ENCODE peak calls at places on chromosome 14, in eight cellular contexts. J is GM12878, P is transverse colon, Y is HCT116, U is HL-60, I is stomach, V is GM12891, B is breast epithelium. H is an unnamed sample.

GRCh38 chr14:90168425-90169105 is 87.8 kb upstream of the PSMC1 start:
- DNase-seq in J (no peak), P (no peak), Y (no peak), U (no peak), I (no peak), V (no peak), B (no peak), H (no peak)

GRCh38 chr14:91985521-91986255 is 38.2 kb upstream of the FBLN5 start:
- DNase-seq in J (no peak), P (no peak), Y (no peak), U (no peak), I (no peak), V (no peak), B (no peak), H (no peak)

GRCh38 chr14:54147285-54147684 is 190.7 kb upstream of the BMP4 start:
- DNase-seq in J (no peak), P (no peak), Y (no peak), U (no peak), I (no peak), V (no peak), B (no peak), H (no peak)

GRCh38 chr14:53360821-53361220 is 207.7 kb upstream of the DDHD1 start:
- DNase-seq in J (no peak), P (no peak), Y (no peak), U (no peak), I (no peak), V (no peak), B (no peak), H (no peak)

GRCh38 chr14:105214324-105214915 is 33.3 kb upstream of the NUDT14 start:
- DNase-seq in J (no peak), P (no peak), Y (no peak), U (no peak), I (no peak), V (no peak), B (no peak), H (no peak)

GRCh38 chr14:105198588-105198987 is 17.5 kb upstream of the NUDT14 start:
- DNase-seq in J (no peak), P (no peak), Y (no peak), U (no peak), I (no peak), V (no peak), B (no peak), H (no peak)

GRCh38 chr14:92475451-92476187 is 38.0 kb upstream of the RIN3 start:
- DNase-seq in J (no peak), P (peak), Y (no peak), U (peak), I (no peak), V (no peak), B (peak), H (no peak)

GRCh38 chr14:93036652-93037341 is 78.9 kb downstream of the ITPK1 start:
- DNase-seq in J (no peak), P (no peak), Y (no peak), U (no peak), I (no peak), V (no peak), B (no peak), H (no peak)

GRCh38 chr14:51581017-51581881 is 70.5 kb upstream of the FRMD6 start:
- DNase-seq in J (no peak), P (no peak), Y (no peak), U (no peak), I (no peak), V (no peak), B (no peak), H (no peak)

GRCh38 chr14:98952595-98953325 is 319.2 kb downstream of the BCL11B start:
- DNase-seq in J (no peak), P (no peak), Y (peak), U (no peak), I (no peak), V (no peak), B (no peak), H (no peak)

GRCh38 chr14:55713496-55713895 is 133.5 kb downstream of the KTN1 start:
- DNase-seq in J (no peak), P (no peak), Y (no peak), U (peak), I (no peak), V (no peak), B (no peak), H (no peak)

GRCh38 chr14:93032301-93032929 is 83.3 kb downstream of the ITPK1 start:
- DNase-seq in J (no peak), P (no peak), Y (no peak), U (peak), I (no peak), V (no peak), B (no peak), H (no peak)

GRCh38 chr14:94643316-94644101 is 31.3 kb downstream of the SERPINA3 start:
- DNase-seq in J (no peak), P (no peak), Y (no peak), U (no peak), I (no peak), V (no peak), B (no peak), H (no peak)

GRCh38 chr14:23916038-23916437 is 37.5 kb upstream of the DHRS4 start:
- DNase-seq in J (no peak), P (no peak), Y (no peak), U (no peak), I (no peak), V (no peak), B (no peak), H (no peak)

GRCh38 chr14:106347890-106348755 is 821.7 kb downstream of the TMEM121 start:
- DNase-seq in J (no peak), P (no peak), Y (no peak), U (no peak), I (no peak), V (no peak), B (no peak), H (no peak)

GRCh38 chr14:70753518-70753953 is 55.8 kb downstream of the MAP3K9 start:
- DNase-seq in J (no peak), P (no peak), Y (no peak), U (no peak), I (peak), V (no peak), B (no peak), H (no peak)

GRCh38 chr14:50335989-50336391 is 23.9 kb downstream of the DMAC2L start:
- DNase-seq in J (no peak), P (no peak), Y (no peak), U (no peak), I (no peak), V (no peak), B (no peak), H (no peak)

DNA sequence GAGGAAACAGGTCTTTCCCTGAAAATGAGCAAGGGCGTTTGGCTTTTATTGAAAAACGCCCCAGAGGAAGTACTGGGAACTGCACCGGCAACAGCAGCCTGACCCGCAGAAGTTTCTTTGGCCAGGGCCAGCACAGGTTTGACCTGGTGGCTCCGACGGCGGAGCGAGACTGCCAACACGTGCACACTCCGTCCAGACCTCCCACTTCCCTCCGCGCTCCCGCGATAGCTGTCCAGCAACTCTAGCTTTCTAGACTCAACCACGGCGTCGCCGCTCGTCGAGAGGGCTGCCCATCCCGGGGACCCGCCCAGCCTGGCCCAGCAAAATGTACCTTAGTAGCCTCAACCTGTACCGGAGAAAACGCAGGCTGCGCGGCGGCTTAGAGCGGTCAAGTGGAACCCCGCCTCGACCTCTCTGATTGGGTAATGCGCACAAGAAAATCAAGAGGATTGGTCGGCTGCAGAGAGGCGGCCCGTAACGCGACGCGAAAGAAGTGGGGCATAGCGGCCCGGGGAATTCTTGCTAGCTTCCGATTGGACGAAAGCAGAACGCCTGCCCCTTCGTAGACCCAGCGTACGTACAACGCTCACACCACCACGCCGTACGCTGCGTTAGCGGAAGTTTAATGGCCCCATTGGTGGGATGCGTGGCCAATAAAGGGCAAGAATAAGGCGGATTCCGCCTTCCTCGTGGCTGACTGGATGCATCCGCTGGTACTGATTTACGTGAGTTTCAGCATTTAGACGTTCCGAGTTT is at the start of gene WDR89:
- DNase-seq in J (peak), P (peak), Y (peak), U (peak), I (peak), V (peak), B (peak), H (peak)
- TF ChIP-seq POLR2AphosphoS5 in J (peak), P (peak), Y (peak), U (peak), I (peak), V (peak), B (peak), H (peak)

DNA sequence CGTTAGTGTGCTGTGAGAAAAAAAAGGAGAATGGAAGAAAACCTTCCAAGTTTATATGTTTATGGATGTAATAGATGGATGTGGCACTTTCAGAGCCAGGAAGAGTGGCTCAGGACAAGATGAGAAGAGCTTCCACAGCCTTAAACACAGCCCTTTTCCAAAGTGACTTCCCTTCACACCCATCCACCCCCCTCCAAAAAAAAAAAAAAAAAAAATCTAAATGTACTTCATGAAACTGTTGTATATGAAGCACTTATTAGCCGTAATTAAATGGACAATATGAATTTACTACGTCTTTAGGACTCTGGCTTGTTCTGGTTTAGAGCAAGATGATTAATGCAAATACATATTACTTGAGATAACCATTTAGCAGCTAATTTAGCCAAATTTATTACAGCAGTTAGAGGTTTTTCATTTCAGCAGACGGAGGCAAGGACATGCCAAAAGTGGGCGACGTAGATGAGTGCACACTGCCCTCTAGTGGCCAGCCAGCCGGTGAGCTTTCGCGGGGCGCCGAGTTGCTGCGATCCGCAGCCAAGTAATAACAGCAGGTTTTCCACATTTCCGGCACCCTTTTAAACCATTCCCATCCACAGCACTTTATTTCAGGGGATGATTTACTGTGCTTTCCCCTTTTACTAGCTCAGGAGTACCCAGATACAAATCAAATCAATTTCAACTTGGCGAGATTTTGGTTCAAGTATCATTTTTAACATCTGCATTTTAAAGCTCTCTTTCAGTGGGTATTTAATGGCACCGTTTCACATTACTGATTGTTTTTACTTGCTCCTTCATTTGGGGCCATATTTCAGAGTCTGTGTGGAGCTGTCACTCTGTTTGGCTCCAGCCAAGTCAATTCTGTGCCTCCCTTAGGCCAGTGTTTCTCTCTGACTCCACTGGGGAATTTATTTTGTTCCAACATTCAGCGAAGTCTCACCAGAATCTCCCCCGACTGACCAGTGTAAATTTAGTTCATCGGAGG is 158.2 kb downstream of the EGLN3 start:
- DNase-seq in J (peak), P (peak), Y (peak), U (peak), I (peak), V (peak), B (peak), H (peak)
- TF ChIP-seq POLR2AphosphoS5 in J (no peak), P (no peak), Y (no peak), U (no peak), I (no peak), V (no peak), B (no peak), H (no peak)

GRCh38 chr14:86626530-86626929 is 1096.6 kb downstream of the FLRT2 start:
- DNase-seq in J (no peak), P (no peak), Y (no peak), U (no peak), I (no peak), V (no peak), B (no peak), H (no peak)
- TF ChIP-seq POLR2AphosphoS5 in J (no peak), P (no peak), Y (no peak), U (no peak), I (no peak), V (no peak), B (no peak), H (no peak)

DNA sequence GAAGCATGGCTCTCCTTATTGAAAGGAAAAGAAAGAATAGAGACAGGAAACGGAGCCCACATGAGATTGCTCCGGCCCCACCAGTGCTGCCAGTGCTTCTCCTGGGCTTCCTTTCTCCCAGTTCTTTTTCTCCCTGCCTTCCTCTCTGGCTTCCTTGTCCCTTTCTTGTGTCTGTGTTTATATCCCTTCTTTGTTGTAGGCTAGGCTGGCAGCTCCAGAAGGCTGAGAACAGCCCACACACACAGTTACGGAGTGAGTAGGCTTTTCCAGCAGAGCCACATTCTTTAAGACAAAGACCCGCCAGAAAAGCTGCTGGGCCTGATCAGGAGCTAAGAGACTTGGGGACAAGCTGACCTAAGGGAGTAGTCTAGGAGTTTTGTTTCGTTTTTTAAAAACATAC is 13.0 kb downstream of the CIPC start:
- DNase-seq in J (no peak), P (no peak), Y (no peak), U (no peak), I (peak), V (no peak), B (peak), H (no peak)
- TF ChIP-seq POLR2AphosphoS5 in J (no peak), P (no peak), Y (no peak), U (no peak), I (peak), V (no peak), B (peak), H (no peak)

H was measured in GM12892.